ENCODE peak calls at places on chromosomes 5 and 9, in eight cellular contexts. I is cardiac muscle cell, H is SHP77, Z is Right ventricle myocardium superior, D is caudate nucleus, K is frontal cortex, Y is AG20443, P is AG08396. L is an unnamed sample.

GRCh38 chr5:155872801-155873200 is 454.2 kb upstream of the SGCD start:
- DNase-seq in I (no peak), H (no peak), Z (no peak), D (no peak), K (no peak), Y (peak; percentile 46), P (peak; percentile 5), L (peak; percentile 24)

GRCh38 chr9:86126998-86127972 is 27.9 kb upstream of the GOLM1 start:
- DNase-seq in I (peak; percentile 91), H (peak; percentile 84), Z (no peak), D (peak; percentile 4), K (peak; percentile 46), Y (peak; percentile 76), P (peak; percentile 77), L (peak; percentile 31)

GRCh38 chr5:146009020-146009419 is 72.6 kb downstream of the SH3RF2 start:
- DNase-seq in I (no peak), H (no peak), Z (no peak), D (no peak), K (no peak), Y (no peak), P (no peak), L (no peak)

GRCh38 chr9:14238044-14238443 is 75.9 kb downstream of the NFIB start:
- DNase-seq in I (peak; percentile 8), H (no peak), Z (no peak), D (no peak), K (no peak), Y (no peak), P (no peak), L (no peak)

GRCh38 chr5:77316871-77317661 is 106.6 kb downstream of the PDE8B start:
- DNase-seq in I (no peak), H (no peak), Z (no peak), D (no peak), K (no peak), Y (peak; percentile 37), P (no peak), L (no peak)

GRCh38 chr9:6893350-6894131 is 135.8 kb downstream of the KDM4C start:
- DNase-seq in I (no peak), H (no peak), Z (no peak), D (no peak), K (no peak), Y (no peak), P (no peak), L (no peak)

GRCh38 chr5:1785062-1785461 is 14.6 kb downstream of the MRPL36 start:
- DNase-seq in I (no peak), H (no peak), Z (peak; percentile 21), D (no peak), K (no peak), Y (no peak), P (no peak), L (no peak)

GRCh38 chr9:126151031-126151670 is 175.5 kb upstream of the MVB12B start:
- DNase-seq in I (no peak), H (peak; percentile 91), Z (no peak), D (no peak), K (no peak), Y (no peak), P (no peak), L (no peak)

GRCh38 chr5:128245974-128246373 is 162.4 kb downstream of the SLC12A2 start:
- DNase-seq in I (no peak), H (no peak), Z (no peak), D (no peak), K (no peak), Y (no peak), P (no peak), L (no peak)

GRCh38 chr5:54087436-54087835 is 222.9 kb downstream of the ARL15 start:
- DNase-seq in I (no peak), H (no peak), Z (no peak), D (no peak), K (no peak), Y (peak; percentile 39), P (peak; percentile 43), L (peak; percentile 41)

GRCh38 chr9:114824130-114824529 is 18.3 kb upstream of the TNFSF15 start:
- DNase-seq in I (no peak), H (no peak), Z (no peak), D (no peak), K (no peak), Y (peak; percentile 62), P (peak; percentile 41), L (no peak)

GRCh38 chr5:173256800-173257199 is 21.8 kb upstream of the NKX2-5 start:
- DNase-seq in I (no peak), H (peak; percentile 83), Z (peak; percentile 43), D (no peak), K (no peak), Y (no peak), P (no peak), L (no peak)

GRCh38 chr9:82920154-82920553 is 142.8 kb downstream of the RASEF start:
- DNase-seq in I (no peak), H (no peak), Z (no peak), D (no peak), K (no peak), Y (no peak), P (no peak), L (no peak)

GRCh38 chr5:152532714-152533113 is 127.6 kb upstream of the NMUR2 start:
- DNase-seq in I (peak; percentile 77), H (peak; percentile 53), Z (no peak), D (no peak), K (peak; percentile 25), Y (peak; percentile 45), P (peak; percentile 18), L (peak; percentile 38)

GRCh38 chr5:162768962-162769464 is 668.4 kb upstream of the CCNG1 start:
- DNase-seq in I (peak; percentile 21), H (no peak), Z (no peak), D (peak; percentile 9), K (no peak), Y (no peak), P (no peak), L (no peak)

GRCh38 chr9:126057461-126057860 is 269.2 kb upstream of the MVB12B start:
- DNase-seq in I (no peak), H (no peak), Z (no peak), D (no peak), K (no peak), Y (no peak), P (no peak), L (no peak)